ENCODE peak calls at places on chromosomes 3 and 15, in ten cellular contexts. One of them, this sample, is unnamed.

GRCh38 chr15:50676799-50677483 is 9.7 kb downstream of the TRPM7 start:
- DNase-seq in coronary artery: no peak
- DNase-seq in K562: peak
- DNase-seq in GM12891: no peak
- DNase-seq in cerebellum: no peak
- DNase-seq in activated naive CD4-positive, alpha-beta T cell: no peak
- DNase-seq in aorta: no peak
- DNase-seq in AG08396: peak
- DNase-seq in epithelial cell of esophagus: peak
- DNase-seq in dermis microvascular lymphatic vessel endothelial cell: no peak
- DNase-seq in this sample: no peak

GRCh38 chr15:34114739-34115138 is 12.9 kb downstream of the PGBD4 start:
- DNase-seq in coronary artery: no peak
- DNase-seq in K562: no peak
- DNase-seq in GM12891: no peak
- DNase-seq in cerebellum: no peak
- DNase-seq in activated naive CD4-positive, alpha-beta T cell: no peak
- DNase-seq in aorta: no peak
- DNase-seq in AG08396: no peak
- DNase-seq in epithelial cell of esophagus: no peak
- DNase-seq in dermis microvascular lymphatic vessel endothelial cell: no peak
- DNase-seq in this sample: no peak

GRCh38 chr3:167304077-167304476 is 76.0 kb downstream of the ZBBX start:
- DNase-seq in coronary artery: no peak
- DNase-seq in K562: no peak
- DNase-seq in GM12891: no peak
- DNase-seq in cerebellum: no peak
- DNase-seq in activated naive CD4-positive, alpha-beta T cell: no peak
- DNase-seq in aorta: no peak
- DNase-seq in AG08396: no peak
- DNase-seq in epithelial cell of esophagus: no peak
- DNase-seq in dermis microvascular lymphatic vessel endothelial cell: no peak
- DNase-seq in this sample: no peak

GRCh38 chr3:140822381-140823047 is 119.1 kb upstream of the SLC25A36 start:
- DNase-seq in coronary artery: no peak
- DNase-seq in K562: no peak
- DNase-seq in GM12891: no peak
- DNase-seq in cerebellum: no peak
- DNase-seq in activated naive CD4-positive, alpha-beta T cell: no peak
- DNase-seq in aorta: no peak
- DNase-seq in AG08396: no peak
- DNase-seq in epithelial cell of esophagus: no peak
- DNase-seq in dermis microvascular lymphatic vessel endothelial cell: no peak
- DNase-seq in this sample: no peak

GRCh38 chr3:81695302-81695701 is 66.1 kb downstream of the GBE1 start:
- DNase-seq in coronary artery: no peak
- DNase-seq in K562: no peak
- DNase-seq in GM12891: no peak
- DNase-seq in cerebellum: no peak
- DNase-seq in activated naive CD4-positive, alpha-beta T cell: no peak
- DNase-seq in aorta: no peak
- DNase-seq in AG08396: no peak
- DNase-seq in epithelial cell of esophagus: no peak
- DNase-seq in dermis microvascular lymphatic vessel endothelial cell: no peak
- DNase-seq in this sample: no peak

GRCh38 chr3:15884132-15884531 is 86.4 kb upstream of the ANKRD28 start:
- DNase-seq in coronary artery: no peak
- DNase-seq in K562: no peak
- DNase-seq in GM12891: no peak
- DNase-seq in cerebellum: no peak
- DNase-seq in activated naive CD4-positive, alpha-beta T cell: no peak
- DNase-seq in aorta: no peak
- DNase-seq in AG08396: no peak
- DNase-seq in epithelial cell of esophagus: no peak
- DNase-seq in dermis microvascular lymphatic vessel endothelial cell: no peak
- DNase-seq in this sample: no peak

GRCh38 chr15:62075595-62076279 is 9.0 kb downstream of the C2CD4A start:
- DNase-seq in coronary artery: no peak
- DNase-seq in K562: no peak
- DNase-seq in GM12891: no peak
- DNase-seq in cerebellum: no peak
- DNase-seq in activated naive CD4-positive, alpha-beta T cell: no peak
- DNase-seq in aorta: no peak
- DNase-seq in AG08396: peak
- DNase-seq in epithelial cell of esophagus: peak
- DNase-seq in dermis microvascular lymphatic vessel endothelial cell: no peak
- DNase-seq in this sample: no peak

GRCh38 chr15:67700023-67700422 is 125.3 kb upstream of the SKOR1 start:
- DNase-seq in coronary artery: no peak
- DNase-seq in K562: no peak
- DNase-seq in GM12891: no peak
- DNase-seq in cerebellum: no peak
- DNase-seq in activated naive CD4-positive, alpha-beta T cell: no peak
- DNase-seq in aorta: no peak
- DNase-seq in AG08396: no peak
- DNase-seq in epithelial cell of esophagus: no peak
- DNase-seq in dermis microvascular lymphatic vessel endothelial cell: no peak
- DNase-seq in this sample: no peak

GRCh38 chr3:116927918-116928317 is 218.3 kb downstream of the TUSC7 start:
- DNase-seq in coronary artery: no peak
- DNase-seq in K562: no peak
- DNase-seq in GM12891: no peak
- DNase-seq in cerebellum: no peak
- DNase-seq in activated naive CD4-positive, alpha-beta T cell: no peak
- DNase-seq in aorta: no peak
- DNase-seq in AG08396: no peak
- DNase-seq in epithelial cell of esophagus: no peak
- DNase-seq in dermis microvascular lymphatic vessel endothelial cell: no peak
- DNase-seq in this sample: no peak

GRCh38 chr15:55151621-55152020 is 45.1 kb downstream of the RSL24D1 start:
- DNase-seq in coronary artery: no peak
- DNase-seq in K562: no peak
- DNase-seq in GM12891: no peak
- DNase-seq in cerebellum: no peak
- DNase-seq in activated naive CD4-positive, alpha-beta T cell: no peak
- DNase-seq in aorta: no peak
- DNase-seq in AG08396: no peak
- DNase-seq in epithelial cell of esophagus: no peak
- DNase-seq in dermis microvascular lymphatic vessel endothelial cell: no peak
- DNase-seq in this sample: no peak

GRCh38 chr3:139541156-139541897 is 1.8 kb upstream of the RBP1 start:
- DNase-seq in coronary artery: no peak
- DNase-seq in K562: no peak
- DNase-seq in GM12891: no peak
- DNase-seq in cerebellum: no peak
- DNase-seq in activated naive CD4-positive, alpha-beta T cell: no peak
- DNase-seq in aorta: no peak
- DNase-seq in AG08396: no peak
- DNase-seq in epithelial cell of esophagus: no peak
- DNase-seq in dermis microvascular lymphatic vessel endothelial cell: no peak
- DNase-seq in this sample: no peak

GRCh38 chr3:114775395-114775794 is 371.7 kb downstream of the ZBTB20 start:
- DNase-seq in coronary artery: no peak
- DNase-seq in K562: no peak
- DNase-seq in GM12891: no peak
- DNase-seq in cerebellum: no peak
- DNase-seq in activated naive CD4-positive, alpha-beta T cell: no peak
- DNase-seq in aorta: no peak
- DNase-seq in AG08396: no peak
- DNase-seq in epithelial cell of esophagus: no peak
- DNase-seq in dermis microvascular lymphatic vessel endothelial cell: no peak
- DNase-seq in this sample: no peak

GRCh38 chr15:40768492-40769309 is 1.1 kb upstream of the C15orf62 start:
- DNase-seq in coronary artery: no peak
- DNase-seq in K562: no peak
- DNase-seq in GM12891: peak
- DNase-seq in cerebellum: no peak
- DNase-seq in activated naive CD4-positive, alpha-beta T cell: no peak
- DNase-seq in aorta: no peak
- DNase-seq in AG08396: no peak
- DNase-seq in epithelial cell of esophagus: no peak
- DNase-seq in dermis microvascular lymphatic vessel endothelial cell: no peak
- DNase-seq in this sample: no peak